ENCODE peak calls at places on chromosomes 12 and 14, in four cellular contexts. I, J, X and Q are unnamed samples.

GRCh38 chr12:19941096-19941495 is 427.2 kb upstream of the PDE3A start:
- DNase-seq in I (no peak), J (no peak), X (no peak), Q (no peak)

GRCh38 chr12:70451528-70451927 is 85.4 kb downstream of the KCNMB4 start:
- DNase-seq in J (no peak), I (no peak), X (no peak), Q (no peak)

GRCh38 chr12:102454330-102454729 is 26.0 kb downstream of the IGF1 start:
- DNase-seq in J (no peak), I (no peak), X (no peak), Q (no peak)

GRCh38 chr14:81537193-81537592 is 3.5 kb upstream of the SEL1L start:
- DNase-seq in I (no peak), X (no peak), J (no peak), Q (no peak)

GRCh38 chr14:22996823-22997301 is 13.1 kb downstream of the C14orf93 start:
- DNase-seq in I (no peak), X (no peak), J (no peak), Q (no peak)

GRCh38 chr14:48325486-48325885 is 650.1 kb upstream of the MDGA2 start:
- DNase-seq in I (peak), J (peak), X (no peak), Q (no peak)

GRCh38 chr12:1505151-1505450 is 89.3 kb downstream of the FBXL14 start:
- DNase-seq in I (no peak), X (no peak), J (no peak), Q (no peak)

GRCh38 chr14:21467620-21468019 is 9.1 kb downstream of the RAB2B start:
- DNase-seq in I (peak), J (peak), X (no peak), Q (no peak)

GRCh38 chr14:97977711-97978261 is 1180.6 kb downstream of the VRK1 start:
- DNase-seq in J (no peak), I (no peak), X (no peak), Q (peak)

GRCh38 chr12:10941916-10942607 is 3.0 kb upstream of the TAS2R14 start:
- DNase-seq in J (no peak), X (peak), I (no peak), Q (peak)

GRCh38 chr12:109900752-109901580 is 892 bp downstream of the TCHP start:
- DNase-seq in X (no peak), J (no peak), I (peak), Q (peak)

GRCh38 chr12:68899251-68899771 is 33.7 kb downstream of the CPM start:
- DNase-seq in J (peak), X (no peak), I (peak), Q (no peak)

GRCh38 chr14:37721976-37722659 is 126.7 kb downstream of the TTC6 start:
- DNase-seq in X (no peak), I (peak), J (peak), Q (no peak)

GRCh38 chr12:105083041-105083440 is 1.2 kb downstream of the ALDH1L2 start:
- DNase-seq in J (no peak), X (no peak), I (no peak), Q (no peak)

GRCh38 chr12:78457951-78458350 is 406.6 kb upstream of the SYT1 start:
- DNase-seq in I (peak), X (no peak), J (peak), Q (no peak)

GRCh38 chr14:65369560-65369959 is 43.0 kb upstream of the FUT8 start:
- DNase-seq in I (no peak), X (no peak), J (no peak), Q (no peak)

DNA sequence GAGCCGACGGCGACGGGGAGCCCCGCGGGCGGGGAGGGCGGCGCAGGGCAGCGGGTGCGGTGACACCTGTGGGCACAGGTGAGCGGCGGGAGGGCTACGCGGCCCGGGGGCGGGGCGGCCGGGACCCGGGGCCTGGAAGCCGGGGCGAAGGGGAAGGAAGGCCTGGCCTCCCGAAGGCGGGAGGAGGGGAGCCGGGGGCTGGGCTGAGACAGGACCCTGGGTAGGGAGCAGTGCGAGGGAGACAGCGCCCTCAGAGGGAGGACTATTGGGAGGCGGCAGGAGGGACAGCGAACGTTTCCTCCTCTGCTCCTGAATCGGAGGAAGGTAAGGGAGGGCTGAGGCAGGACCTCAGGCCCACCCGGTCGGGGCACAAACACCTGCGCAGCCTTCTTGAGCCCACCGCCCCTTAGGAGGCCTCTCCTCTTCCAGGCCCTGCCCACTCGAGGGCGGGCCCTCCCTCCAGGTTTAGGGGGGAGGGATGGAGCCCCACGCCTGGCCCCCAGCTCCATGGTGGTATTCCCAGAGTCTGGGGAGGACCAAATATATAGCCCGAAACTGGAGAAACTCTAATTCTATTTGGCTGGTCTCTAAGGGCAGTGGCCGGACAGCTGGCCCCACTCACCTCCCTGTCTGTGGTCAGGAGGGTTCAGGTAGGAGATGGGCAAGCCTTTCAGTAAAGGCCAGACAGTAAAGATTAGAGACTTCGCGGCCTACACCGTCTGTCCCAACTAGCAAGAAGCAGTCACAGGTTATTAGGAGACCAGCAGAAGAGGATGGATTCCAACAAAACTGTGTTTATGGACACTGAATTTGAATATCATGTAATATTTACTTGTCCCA is 509 bp downstream of the PLEKHG6 start:
- DNase-seq in I (no peak), X (no peak), J (no peak), Q (peak)
- H3K9ac ChIP-seq in I (no peak), X (no peak), J (no peak), Q (no peak)

GRCh38 chr12:96218989-96219678 is 25.0 kb downstream of the ELK3 start:
- DNase-seq in J (no peak), X (no peak), I (no peak), Q (no peak)
- H3K18ac ChIP-seq in J (peak), X (no peak), I (peak), Q (peak)

GRCh38 chr14:31000629-31001338 is 24.7 kb upstream of the AP4S1 start:
- DNase-seq in J (no peak), X (no peak), I (no peak), Q (no peak)
- H2AFZ ChIP-seq in J (no peak), X (no peak), I (no peak), Q (no peak)

DNA sequence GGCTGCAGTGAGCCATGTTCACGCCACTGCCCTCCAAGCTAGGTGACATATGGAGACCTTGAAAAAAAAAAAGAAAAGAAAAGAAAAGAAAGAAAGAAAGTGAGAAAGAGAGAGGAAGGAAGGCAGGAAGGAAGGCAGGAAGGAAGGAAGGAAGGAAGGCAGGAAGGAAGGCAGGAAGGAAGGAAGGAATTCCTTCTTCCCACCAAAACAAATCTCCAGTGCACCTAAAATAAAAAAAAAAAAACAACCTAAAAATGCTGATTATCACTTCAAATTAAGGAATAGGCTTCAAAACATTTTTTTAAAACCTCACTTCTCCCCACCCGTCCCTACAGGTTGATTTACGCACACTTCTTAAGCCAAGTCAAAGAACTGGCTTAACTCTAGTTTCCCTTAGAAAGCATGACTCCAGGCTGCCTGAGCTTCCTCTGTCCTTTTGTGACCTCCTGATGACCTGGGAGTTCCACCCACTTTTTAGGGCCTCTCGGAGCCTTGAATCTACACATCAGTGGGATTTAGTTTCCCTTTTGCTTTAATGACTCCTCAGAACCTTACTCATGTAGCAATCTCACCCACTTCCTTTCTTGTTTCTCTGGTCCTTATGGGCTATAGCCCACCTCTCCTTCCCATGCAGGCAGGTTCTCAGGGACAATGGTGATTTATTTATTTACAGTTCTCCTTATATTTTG is 18.6 kb downstream of the DUSP6 start:
- DNase-seq in X (no peak), I (peak), J (no peak), Q (no peak)
- H3K9ac ChIP-seq in X (no peak), I (no peak), J (no peak), Q (no peak)

GRCh38 chr12:132167610-132168310 is 23.5 kb downstream of the NOC4L start:
- DNase-seq in I (no peak), X (no peak), J (no peak), Q (no peak)
- H3K18ac ChIP-seq in I (no peak), X (no peak), J (no peak), Q (no peak)

GRCh38 chr12:89138048-89138852 is 214.1 kb downstream of the DUSP6 start:
- DNase-seq in J (peak), X (no peak), I (peak), Q (no peak)

GRCh38 chr12:89135976-89136634 is 216.2 kb downstream of the DUSP6 start:
- DNase-seq in J (peak), I (no peak), X (no peak), Q (no peak)

GRCh38 chr12:89129471-89129870 is 222.8 kb downstream of the DUSP6 start:
- DNase-seq in I (no peak), J (no peak), X (no peak), Q (no peak)

GRCh38 chr12:89140141-89140540 is 212.2 kb downstream of the DUSP6 start:
- DNase-seq in X (no peak), J (peak), I (peak), Q (no peak)

DNA sequence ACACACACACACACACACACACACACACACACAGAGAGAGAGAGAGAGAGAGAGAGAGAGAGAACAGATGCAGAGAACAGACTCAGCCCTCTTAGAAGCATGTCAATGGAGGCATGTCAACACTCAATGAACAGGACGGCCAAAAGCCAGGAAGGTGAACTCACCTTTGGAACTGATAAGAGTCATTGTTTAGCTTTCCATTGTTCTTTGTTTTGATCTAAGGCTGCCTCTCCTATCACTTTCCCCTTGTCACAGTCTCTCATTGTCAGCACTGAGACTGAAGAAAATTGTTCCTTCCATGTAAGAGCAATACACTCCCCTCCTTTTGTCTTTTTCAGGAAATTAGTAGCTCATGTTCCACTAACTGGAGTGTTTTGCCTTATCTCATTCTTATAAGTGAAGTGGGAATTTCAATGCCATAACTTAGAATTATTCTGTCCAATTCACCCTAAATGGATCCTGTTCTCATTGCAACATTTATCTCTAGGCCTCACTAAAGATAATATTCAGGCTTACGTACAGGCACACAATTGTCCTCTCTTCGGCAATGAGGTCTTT is 218.0 kb downstream of the DUSP6 start:
- DNase-seq in X (no peak), J (no peak), I (no peak), Q (no peak)
- H2AFZ ChIP-seq in X (no peak), J (no peak), I (no peak), Q (no peak)

GRCh38 chr12:55934343-55934742 is 3.4 kb downstream of the DGKA start:
- DNase-seq in X (no peak), J (no peak), I (peak), Q (no peak)

GRCh38 chr12:55937956-55938355 is 7.0 kb downstream of the DGKA start:
- DNase-seq in I (no peak), X (no peak), J (peak), Q (no peak)

GRCh38 chr12:55934773-55935172 is 3.8 kb downstream of the DGKA start:
- DNase-seq in I (no peak), J (no peak), X (no peak), Q (no peak)

GRCh38 chr12:55933799-55934174 is 2.8 kb downstream of the DGKA start:
- DNase-seq in J (no peak), X (no peak), I (no peak), Q (no peak)

DNA sequence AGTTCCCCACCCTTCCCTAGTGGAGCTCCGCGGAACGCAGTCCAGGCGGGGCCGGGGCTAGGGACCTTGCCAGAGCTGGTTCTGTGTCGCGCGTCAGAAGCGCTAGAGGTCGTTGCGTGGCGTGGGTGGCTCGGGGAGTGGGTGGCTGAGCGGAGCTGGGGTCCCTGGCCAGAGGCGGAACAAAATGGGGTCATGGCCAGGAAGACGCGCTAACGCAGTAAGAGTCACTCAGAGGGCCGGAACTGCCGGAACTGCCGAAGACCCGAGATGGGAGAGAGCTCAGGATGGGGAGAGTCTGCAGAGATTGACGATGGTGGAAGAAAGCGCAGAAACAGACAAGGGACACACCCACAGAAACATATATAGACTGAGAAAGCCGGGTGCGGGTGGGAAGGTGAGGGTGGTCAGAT is 4.8 kb downstream of the DGKA start:
- DNase-seq in X (no peak), J (no peak), I (no peak), Q (peak)
- H3K9ac ChIP-seq in X (no peak), J (no peak), I (peak), Q (no peak)

GRCh38 chr14:102924632-102925588 is 2.4 kb downstream of the AMN start:
- DNase-seq in I (no peak), J (no peak), X (no peak), Q (no peak)
- H3K18ac ChIP-seq in I (no peak), J (no peak), X (no peak), Q (no peak)